ENCODE peak calls at places on chromosomes 3 and 15, in five cellular contexts. P is endodermal cell, I is GM04504, V is lower lobe of right lung, S is IMR-90. T is an unnamed sample.

GRCh38 chr3:178494376-178494775 is 41.9 kb upstream of the KCNMB2 start:
- DNase-seq in S (no peak), V (no peak), I (no peak), P (no peak), T (no peak)

GRCh38 chr15:27671794-27672438 is 427.2 kb downstream of the OCA2 start:
- DNase-seq in I (no peak), S (no peak), V (no peak), P (no peak), T (no peak)

GRCh38 chr3:170768334-170768801 is 101.6 kb downstream of the RPL22L1 start:
- DNase-seq in P (peak), I (no peak), V (no peak), S (peak), T (no peak)

GRCh38 chr3:182212479-182213076 is 500.9 kb downstream of the SOX2 start:
- DNase-seq in S (peak), V (no peak), P (peak), I (no peak), T (peak)

GRCh38 chr15:101193063-101193712 is 58.7 kb downstream of the CHSY1 start:
- DNase-seq in V (no peak), P (peak), I (peak), S (peak), T (no peak)

GRCh38 chr15:70348581-70349344 is 251.0 kb upstream of the TLE3 start:
- DNase-seq in S (no peak), I (no peak), P (no peak), V (peak), T (no peak)

GRCh38 chr15:31330111-31330785 is 3.6 kb downstream of the KLF13 start:
- DNase-seq in I (no peak), V (no peak), P (no peak), S (no peak), T (no peak)

GRCh38 chr15:91099616-91100560 is at the start of gene SV2B:
- DNase-seq in P (peak), V (no peak), S (peak), I (no peak), T (no peak)

GRCh38 chr3:128760027-128760426 is 34.0 kb downstream of the RAB7A start:
- DNase-seq in P (no peak), S (no peak), I (no peak), V (no peak), T (no peak)